ENCODE peak calls at places on chromosomes 2 and 18, in ten cellular contexts. G is stomach, H is breast epithelium, J is HepG2, C is transverse colon, Y is HCT116, O is GM12891, E is H1, U is sigmoid colon, M is upper lobe of left lung. A is an unnamed sample.

GRCh38 chr2:224122542-224122941 is 83.5 kb upstream of the SERPINE2 start:
- DNase-seq in G (no peak), H (no peak), J (no peak), C (no peak), Y (no peak), O (no peak), E (no peak), U (no peak), M (no peak), A (peak)

GRCh38 chr2:159034728-159035127 is 66.3 kb downstream of the TANC1 start:
- DNase-seq in G (no peak), H (no peak), J (peak), C (no peak), Y (no peak), O (no peak), E (no peak), U (no peak), M (no peak), A (no peak)

GRCh38 chr2:113157897-113158753 is 15.6 kb upstream of the PSD4 start:
- DNase-seq in G (no peak), H (no peak), J (no peak), C (no peak), Y (no peak), O (no peak), E (peak), U (no peak), M (no peak), A (peak)

GRCh38 chr18:58241877-58242276 is 197.9 kb downstream of the NEDD4L start:
- DNase-seq in G (no peak), H (no peak), J (no peak), C (no peak), Y (no peak), O (no peak), E (no peak), U (no peak), M (no peak), A (no peak)

GRCh38 chr2:6077585-6077984 is 385.4 kb downstream of the SOX11 start:
- DNase-seq in G (no peak), H (no peak), J (no peak), C (no peak), Y (no peak), O (no peak), E (no peak), U (no peak), M (no peak), A (no peak)

GRCh38 chr2:30684996-30685395 is 122.2 kb downstream of the CAPN13 start:
- DNase-seq in G (no peak), H (no peak), J (no peak), C (no peak), Y (no peak), O (no peak), E (peak), U (peak), M (no peak), A (no peak)

GRCh38 chr2:223027442-223027841 is 24.5 kb upstream of the KCNE4 start:
- DNase-seq in G (peak), H (no peak), J (no peak), C (no peak), Y (no peak), O (no peak), E (no peak), U (no peak), M (no peak), A (peak)

GRCh38 chr2:55063226-55063625 is 13.0 kb upstream of the RTN4 start:
- DNase-seq in G (no peak), H (no peak), J (no peak), C (no peak), Y (no peak), O (no peak), E (no peak), U (no peak), M (no peak), A (no peak)

GRCh38 chr2:30031184-30031583 is 109.8 kb upstream of the ALK start:
- DNase-seq in G (no peak), H (no peak), J (no peak), C (no peak), Y (no peak), O (no peak), E (no peak), U (no peak), M (no peak), A (no peak)

GRCh38 chr2:9239616-9240015 is 33.0 kb downstream of the ASAP2 start:
- DNase-seq in G (no peak), H (no peak), J (no peak), C (no peak), Y (no peak), O (no peak), E (no peak), U (no peak), M (no peak), A (no peak)

GRCh38 chr2:19845323-19845920 is 56.4 kb downstream of the TTC32 start:
- DNase-seq in G (no peak), H (no peak), J (no peak), C (no peak), Y (no peak), O (no peak), E (no peak), U (no peak), M (no peak), A (no peak)

GRCh38 chr2:3650140-3650944 is 7.7 kb upstream of the ALLC start:
- DNase-seq in G (no peak), H (no peak), J (no peak), C (no peak), Y (no peak), O (no peak), E (no peak), U (no peak), M (no peak), A (no peak)

GRCh38 chr18:68679531-68679930 is 35.4 kb downstream of the TMX3 start:
- DNase-seq in G (no peak), H (no peak), J (no peak), C (no peak), Y (no peak), O (no peak), E (no peak), U (no peak), M (no peak), A (no peak)

GRCh38 chr18:74029161-74029560 is 118.5 kb downstream of the FBXO15 start:
- DNase-seq in G (no peak), H (no peak), J (no peak), C (no peak), Y (no peak), O (no peak), E (no peak), U (no peak), M (no peak), A (no peak)

GRCh38 chr2:168964251-168964807 is 63.2 kb downstream of the G6PC2 start:
- DNase-seq in G (peak), H (peak), J (no peak), C (no peak), Y (no peak), O (no peak), E (no peak), U (no peak), M (no peak), A (no peak)

GRCh38 chr2:50343157-50343821 is 688.6 kb downstream of the NRXN1 start:
- DNase-seq in G (no peak), H (no peak), J (no peak), C (no peak), Y (no peak), O (no peak), E (no peak), U (no peak), M (no peak), A (no peak)

GRCh38 chr2:130351495-130352125 is 4.2 kb upstream of the PTPN18 start:
- DNase-seq in G (no peak), H (no peak), J (no peak), C (no peak), Y (no peak), O (no peak), E (no peak), U (peak), M (no peak), A (no peak)

GRCh38 chr2:176490061-176490861 is 221.0 kb downstream of the MTX2 start:
- DNase-seq in G (peak), H (no peak), J (no peak), C (no peak), Y (no peak), O (no peak), E (peak), U (peak), M (no peak), A (no peak)

DNA sequence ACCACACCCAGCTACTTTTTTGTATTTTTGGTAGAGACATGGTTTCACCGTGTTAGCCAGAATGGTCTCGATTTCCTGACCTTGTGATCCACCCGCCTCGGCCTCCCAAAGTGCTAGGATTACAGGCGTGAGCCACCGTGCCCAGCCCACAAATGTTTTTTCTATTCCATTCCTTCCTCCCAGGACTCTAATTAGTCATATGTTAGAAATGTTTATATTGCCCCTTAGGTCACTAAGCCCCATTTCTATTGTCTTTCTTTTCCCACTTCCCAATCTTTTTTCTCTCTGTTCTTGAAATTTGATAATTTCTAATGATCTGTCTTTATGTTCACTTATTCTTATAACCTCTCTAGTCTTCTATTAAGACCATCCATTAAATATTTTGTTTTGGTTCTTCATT is 31.3 kb upstream of the CDCA7 start:
- DNase-seq in G (no peak), H (no peak), J (no peak), C (no peak), Y (no peak), O (no peak), E (no peak), U (no peak), M (no peak), A (no peak)
- TF ChIP-seq POLR2AphosphoS5 in G (no peak), H (no peak), J (no peak), C (no peak), Y (no peak), O (no peak), E (no peak), U (no peak), M (no peak), A (no peak)

DNA sequence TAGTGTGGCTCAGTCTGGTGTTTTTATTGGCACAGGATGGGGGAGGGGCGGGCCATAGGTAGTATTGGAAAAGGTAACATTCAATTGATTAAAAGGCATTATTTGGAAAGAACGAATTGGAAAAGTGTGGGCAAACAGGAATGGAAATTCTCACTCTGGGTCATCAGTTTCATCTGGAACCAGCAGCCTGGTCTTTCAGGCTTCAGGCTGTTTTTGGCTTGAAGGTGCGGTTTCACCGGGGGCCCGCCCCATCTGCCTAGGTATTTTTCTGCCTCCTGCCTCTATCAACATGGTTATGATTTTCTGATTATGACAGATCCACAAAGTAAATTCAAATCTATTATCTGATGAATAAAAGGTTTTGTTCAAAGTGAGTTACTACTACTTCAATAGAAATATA is 59.5 kb upstream of the CD28 start:
- DNase-seq in G (no peak), H (no peak), J (no peak), C (no peak), Y (no peak), O (no peak), E (no peak), U (no peak), M (no peak), A (no peak)
- TF ChIP-seq POLR2AphosphoS5 in G (no peak), H (no peak), J (no peak), C (no peak), Y (no peak), O (no peak), E (no peak), U (no peak), M (no peak), A (no peak)

DNA sequence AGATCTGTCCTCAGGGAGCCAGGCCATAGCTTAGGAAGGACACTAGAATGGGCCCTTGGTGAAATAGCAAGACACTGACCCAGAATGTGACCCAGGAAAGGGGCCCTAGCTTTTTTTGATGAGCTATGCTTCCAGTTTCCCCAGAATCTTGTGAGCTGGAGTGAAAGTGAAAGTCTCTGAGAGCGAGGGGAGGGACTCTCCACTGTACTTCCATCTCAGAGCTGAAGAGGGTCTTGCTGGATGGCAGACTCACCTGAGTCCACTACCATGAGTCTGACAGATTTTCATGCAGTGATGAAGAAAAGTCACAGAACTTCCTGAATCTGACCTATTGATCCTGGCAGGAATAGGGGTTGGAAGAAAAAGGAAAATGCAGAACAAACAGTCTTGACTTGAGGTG is 3.1 kb downstream of the ARHGAP25 start:
- DNase-seq in G (no peak), H (no peak), J (no peak), C (peak), Y (no peak), O (no peak), E (no peak), U (no peak), M (no peak), A (no peak)
- TF ChIP-seq POLR2AphosphoS5 in G (no peak), H (no peak), J (no peak), C (no peak), Y (no peak), O (no peak), E (no peak), U (no peak), M (no peak), A (no peak)

DNA sequence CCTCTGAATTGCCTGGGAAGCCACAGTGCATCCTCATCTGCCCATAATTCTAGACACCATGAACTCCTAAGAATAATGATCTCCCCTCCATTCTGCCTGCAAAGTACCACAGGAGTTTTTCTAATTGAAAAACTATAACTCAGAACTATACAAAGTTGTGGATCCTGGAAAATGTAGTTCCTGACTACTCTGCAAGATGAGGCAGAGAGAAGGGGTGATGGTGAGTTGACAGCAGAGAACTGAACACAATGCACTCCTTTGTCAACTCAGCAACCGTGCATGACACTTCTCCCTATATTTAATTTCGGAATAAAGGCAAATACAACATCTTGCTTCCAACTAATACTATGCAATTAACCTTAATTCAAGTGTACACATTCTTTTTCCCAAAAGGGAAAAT is 471.1 kb upstream of the FAM98A start:
- DNase-seq in G (no peak), H (no peak), J (no peak), C (no peak), Y (no peak), O (no peak), E (no peak), U (no peak), M (no peak), A (no peak)
- TF ChIP-seq POLR2AphosphoS5 in G (no peak), H (no peak), J (no peak), C (no peak), Y (no peak), O (no peak), E (no peak), U (no peak), M (no peak), A (no peak)

GRCh38 chr2:10448646-10449480 is 736 bp upstream of the ODC1 start:
- DNase-seq in G (peak), H (peak), J (peak), C (peak), Y (peak), O (peak), E (peak), U (peak), M (peak), A (peak)

GRCh38 chr2:10446631-10447030 is 1.5 kb downstream of the ODC1 start:
- DNase-seq in G (no peak), H (no peak), J (no peak), C (no peak), Y (no peak), O (no peak), E (no peak), U (no peak), M (no peak), A (no peak)

GRCh38 chr2:10449481-10449831 is 1.3 kb upstream of the ODC1 start:
- DNase-seq in G (no peak), H (no peak), J (no peak), C (no peak), Y (no peak), O (no peak), E (no peak), U (no peak), M (no peak), A (no peak)

GRCh38 chr2:10447300-10448207 is 573 bp downstream of the ODC1 start:
- DNase-seq in G (peak), H (no peak), J (peak), C (peak), Y (no peak), O (peak), E (peak), U (no peak), M (peak), A (peak)

DNA sequence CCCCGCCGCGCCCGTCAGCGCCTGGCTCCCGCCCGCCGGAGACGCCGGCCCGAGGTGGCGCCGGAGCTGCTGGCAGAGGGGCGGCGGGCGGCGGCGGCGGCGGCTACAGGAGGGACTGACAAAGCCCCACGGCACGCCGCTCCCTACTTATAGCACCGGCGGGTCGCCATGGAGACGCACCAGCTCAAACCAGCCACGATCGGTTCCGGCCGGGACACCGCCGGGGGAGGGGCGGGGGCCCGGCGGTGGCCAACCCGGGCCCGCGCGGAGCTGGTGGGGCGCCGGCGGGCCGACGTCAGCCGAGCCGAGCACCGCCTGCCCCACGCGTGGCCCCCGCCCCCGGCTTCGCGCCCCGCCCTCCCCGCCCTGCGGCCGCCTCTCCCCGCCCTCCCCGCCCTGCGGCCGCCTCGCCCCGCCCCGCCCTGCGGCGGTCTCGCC is at the start of gene ODC1:
- DNase-seq in G (peak), H (peak), J (peak), C (peak), Y (peak), O (no peak), E (no peak), U (peak), M (peak), A (peak)
- TF ChIP-seq POLR2AphosphoS5 in G (peak), H (no peak), J (no peak), C (peak), Y (peak), O (no peak), E (no peak), U (peak), M (no peak), A (peak)

DNA sequence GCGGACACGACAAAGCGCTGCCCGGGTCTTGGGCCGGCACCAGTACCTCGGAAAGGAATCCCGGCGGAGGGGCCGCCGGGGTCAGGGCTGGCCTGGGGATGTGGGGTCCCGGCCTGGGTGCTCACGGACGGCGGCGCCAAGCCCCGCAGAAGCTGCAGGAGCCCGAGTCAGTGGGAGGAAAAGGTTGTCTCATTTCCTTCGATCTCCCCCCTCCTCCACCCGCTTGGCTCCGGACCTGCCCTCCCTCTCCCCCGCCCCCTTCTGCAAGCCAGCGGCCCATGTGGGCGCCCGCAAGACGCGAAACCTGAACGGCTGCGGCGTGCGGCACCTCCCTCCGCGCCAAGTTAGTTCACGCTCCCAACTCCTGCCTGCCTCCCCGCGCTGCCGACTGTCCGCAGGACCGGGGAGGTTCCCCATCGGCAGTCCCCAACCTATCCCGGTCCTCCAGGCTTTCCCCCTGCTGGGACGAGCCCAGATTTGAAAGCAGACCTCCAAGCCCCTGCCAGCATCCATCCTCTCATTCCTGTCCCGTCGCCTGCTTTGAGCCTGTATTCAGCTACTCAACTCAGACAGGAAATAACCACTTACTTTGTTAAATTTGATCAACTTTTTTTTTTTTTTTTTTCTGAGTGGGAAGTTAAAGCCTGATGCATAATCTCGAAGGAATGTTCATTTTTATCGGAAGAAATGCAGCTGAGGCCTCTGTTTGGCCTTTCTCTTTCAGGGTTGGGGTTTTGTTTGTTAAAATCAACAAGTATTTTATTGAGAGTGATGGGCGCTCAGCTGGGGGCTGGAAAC is at the start of gene EVA1A:
- DNase-seq in G (no peak), H (no peak), J (peak), C (peak), Y (no peak), O (peak), E (no peak), U (no peak), M (peak), A (peak)
- TF ChIP-seq POLR2AphosphoS5 in G (no peak), H (no peak), J (peak), C (no peak), Y (no peak), O (no peak), E (no peak), U (no peak), M (no peak), A (peak)

GRCh38 chr2:109031481-109032228 is 42.6 kb upstream of the EDAR start:
- DNase-seq in G (peak), H (no peak), J (peak), C (peak), Y (no peak), O (peak), E (peak), U (no peak), M (peak), A (peak)
- TF ChIP-seq POLR2AphosphoS5 in G (no peak), H (no peak), J (no peak), C (no peak), Y (no peak), O (no peak), E (no peak), U (no peak), M (no peak), A (peak)

GRCh38 chr2:235063501-235063961 is 111.7 kb downstream of the SH3BP4 start:
- DNase-seq in G (peak), H (no peak), J (no peak), C (no peak), Y (no peak), O (no peak), E (no peak), U (no peak), M (no peak), A (no peak)

GRCh38 chr2:235061656-235062055 is 109.8 kb downstream of the SH3BP4 start:
- DNase-seq in G (no peak), H (no peak), J (no peak), C (no peak), Y (no peak), O (no peak), E (no peak), U (no peak), M (no peak), A (no peak)

GRCh38 chr2:235066895-235067294 is 115.1 kb downstream of the SH3BP4 start:
- DNase-seq in G (no peak), H (no peak), J (no peak), C (no peak), Y (no peak), O (no peak), E (no peak), U (no peak), M (no peak), A (no peak)

GRCh38 chr2:235070063-235070706 is 118.4 kb downstream of the SH3BP4 start:
- DNase-seq in G (no peak), H (no peak), J (no peak), C (no peak), Y (no peak), O (no peak), E (no peak), U (no peak), M (no peak), A (peak)

DNA sequence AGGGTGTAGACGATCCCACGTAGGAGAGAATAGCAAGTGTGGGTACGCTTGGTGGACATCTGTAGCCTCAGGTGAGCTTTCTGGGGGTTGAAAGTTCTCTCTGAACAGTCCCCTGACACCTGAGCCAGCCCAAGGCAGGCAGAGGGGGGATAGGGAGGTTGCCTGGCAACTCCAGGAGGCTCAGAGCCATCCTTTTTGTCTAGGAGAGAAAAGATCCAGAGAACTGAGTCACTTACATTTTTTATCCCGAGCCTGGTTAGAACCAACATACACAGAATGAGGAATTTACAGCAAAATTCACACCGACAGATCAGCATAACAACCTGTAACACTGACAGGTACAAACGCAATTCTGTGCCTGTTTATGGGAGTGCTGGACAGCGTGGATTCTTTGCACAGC is 113.2 kb downstream of the SH3BP4 start:
- DNase-seq in G (no peak), H (no peak), J (no peak), C (no peak), Y (no peak), O (no peak), E (no peak), U (no peak), M (no peak), A (no peak)
- TF ChIP-seq POLR2AphosphoS5 in G (no peak), H (no peak), J (no peak), C (no peak), Y (no peak), O (no peak), E (no peak), U (no peak), M (no peak), A (no peak)

A was measured in endothelial cell of umbilical vein.